ENCODE peak calls at places on chromosomes 16 and 17, in four cellular contexts. T is tibial nerve, U is IMR-90, K is right atrium auricular region. N is an unnamed sample.

GRCh38 chr16:77877712-77878111 is 89.3 kb downstream of the VAT1L start:
- DNase-seq in T (no peak), U (peak), K (no peak), N (peak)

GRCh38 chr17:2050871-2051387 is 4.0 kb upstream of the HIC1 start:
- DNase-seq in T (no peak), U (peak), K (no peak), N (peak)

GRCh38 chr17:60135951-60136666 is 13.7 kb upstream of the CA4 start:
- DNase-seq in T (no peak), U (no peak), K (no peak), N (no peak)

GRCh38 chr17:1145311-1145986 is 34.3 kb downstream of the ABR start:
- DNase-seq in T (no peak), U (no peak), K (no peak), N (no peak)

GRCh38 chr16:1989826-1990335 is at the start of gene SYNGR3:
- DNase-seq in T (no peak), U (no peak), K (no peak), N (no peak)

GRCh38 chr16:65510850-65511249 is 389.0 kb upstream of the CDH11 start:
- DNase-seq in T (no peak), U (peak), K (no peak), N (peak)

GRCh38 chr16:4752351-4753100 is 14.4 kb downstream of the ZNF500 start:
- DNase-seq in T (no peak), U (no peak), K (no peak), N (no peak)

GRCh38 chr16:14310519-14310991 is 239.4 kb downstream of the MRTFB start:
- DNase-seq in T (no peak), U (peak), K (no peak), N (peak)

GRCh38 chr17:31458829-31459228 is 67.4 kb downstream of the RAB11FIP4 start:
- DNase-seq in T (no peak), U (no peak), K (no peak), N (no peak)

GRCh38 chr16:14370736-14371234 is 259.3 kb downstream of the PARN start:
- DNase-seq in T (no peak), U (no peak), K (no peak), N (no peak)

GRCh38 chr16:89993971-89994370 is 25.3 kb downstream of the DBNDD1 start:
- DNase-seq in T (no peak), U (no peak), K (no peak), N (no peak)

GRCh38 chr16:65782537-65783290 is 583.8 kb upstream of the CDH5 start:
- DNase-seq in T (no peak), U (peak), K (peak), N (peak)

GRCh38 chr17:80103061-80103481 is 1.7 kb downstream of the GAA start:
- DNase-seq in T (no peak), U (no peak), K (no peak), N (no peak)

GRCh38 chr16:22685162-22685830 is 128.7 kb upstream of the HS3ST2 start:
- DNase-seq in T (peak), U (no peak), K (peak), N (peak)

GRCh38 chr16:15874745-15875314 is 13.6 kb downstream of the CEP20 start:
- DNase-seq in T (peak), U (peak), K (peak), N (peak)

GRCh38 chr16:85361441-85362118 is 249.3 kb upstream of the CIBAR2 start:
- DNase-seq in T (no peak), U (no peak), K (peak), N (peak)

GRCh38 chr16:73337897-73338296 is 290.0 kb upstream of the ZFHX3 start:
- DNase-seq in T (no peak), U (no peak), K (no peak), N (no peak)

GRCh38 chr16:24054649-24055560 is 201.2 kb upstream of the CACNG3 start:
- DNase-seq in T (no peak), U (no peak), K (no peak), N (no peak)

GRCh38 chr17:53090770-53091169 is 732.0 kb upstream of the KIF2B start:
- DNase-seq in T (no peak), U (no peak), K (no peak), N (no peak)

GRCh38 chr17:41419712-41420111 is 4.7 kb downstream of the KRT37 start:
- DNase-seq in T (no peak), U (no peak), K (no peak), N (no peak)

GRCh38 chr16:49590166-49590871 is 216.7 kb downstream of the C16orf78 start:
- DNase-seq in T (no peak), U (no peak), K (peak), N (no peak)

GRCh38 chr16:24685539-24686432 is 43.7 kb upstream of the TNRC6A start:
- DNase-seq in T (peak), U (peak), K (peak), N (peak)

GRCh38 chr16:85676466-85676865 is 12.3 kb downstream of the GINS2 start:
- DNase-seq in T (no peak), U (no peak), K (no peak), N (no peak)

GRCh38 chr16:79217375-79218011 is 383.0 kb downstream of the MAF start:
- DNase-seq in T (no peak), U (no peak), K (no peak), N (no peak)

GRCh38 chr17:41455236-41455635 is 11.9 kb downstream of the KRT32 start:
- DNase-seq in T (no peak), U (no peak), K (no peak), N (no peak)

GRCh38 chr17:48637323-48638260 is 11.4 kb upstream of the HOXB9 start:
- DNase-seq in T (no peak), U (peak), K (no peak), N (peak)

GRCh38 chr17:15657868-15658775 is 26.0 kb downstream of the TRIM16 start:
- DNase-seq in T (no peak), U (no peak), K (no peak), N (no peak)

GRCh38 chr17:77186141-77186604 is 45.4 kb downstream of the SEC14L1 start:
- DNase-seq in T (no peak), U (no peak), K (no peak), N (no peak)

GRCh38 chr17:64149196-64149595 is 19.3 kb upstream of the ERN1 start:
- DNase-seq in T (no peak), U (no peak), K (no peak), N (no peak)

GRCh38 chr17:64147110-64148016 is 17.4 kb upstream of the ERN1 start:
- DNase-seq in T (no peak), U (no peak), K (peak), N (peak)

GRCh38 chr17:64148017-64148631 is 18.2 kb upstream of the ERN1 start:
- DNase-seq in T (no peak), U (no peak), K (peak), N (no peak)

GRCh38 chr17:64150237-64151015 is 20.5 kb upstream of the ERN1 start:
- DNase-seq in T (no peak), U (no peak), K (peak), N (peak)

DNA sequence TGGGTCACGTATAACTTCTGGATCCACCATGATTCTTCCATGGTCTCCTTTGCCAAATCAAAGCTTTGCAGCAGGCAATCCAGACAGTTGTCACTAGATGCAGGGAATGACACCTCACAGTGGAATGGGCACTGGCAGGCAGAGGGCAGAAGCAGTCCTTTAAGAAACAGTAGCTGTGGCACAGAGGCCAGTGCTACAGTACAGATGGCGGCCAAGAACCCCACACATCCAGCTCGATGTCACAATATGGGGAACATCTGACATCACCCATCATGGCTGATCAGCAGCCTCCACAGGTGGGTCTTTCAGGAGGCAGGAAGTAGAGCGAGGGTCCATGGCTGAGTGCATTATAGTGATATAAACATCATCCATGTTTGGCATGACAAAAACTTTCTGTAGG is 18.8 kb upstream of the ERN1 start:
- DNase-seq in T (no peak), U (no peak), K (peak), N (no peak)
- TF ChIP-seq CTCF in T (no peak), U (no peak), K (no peak), N (no peak)

DNA sequence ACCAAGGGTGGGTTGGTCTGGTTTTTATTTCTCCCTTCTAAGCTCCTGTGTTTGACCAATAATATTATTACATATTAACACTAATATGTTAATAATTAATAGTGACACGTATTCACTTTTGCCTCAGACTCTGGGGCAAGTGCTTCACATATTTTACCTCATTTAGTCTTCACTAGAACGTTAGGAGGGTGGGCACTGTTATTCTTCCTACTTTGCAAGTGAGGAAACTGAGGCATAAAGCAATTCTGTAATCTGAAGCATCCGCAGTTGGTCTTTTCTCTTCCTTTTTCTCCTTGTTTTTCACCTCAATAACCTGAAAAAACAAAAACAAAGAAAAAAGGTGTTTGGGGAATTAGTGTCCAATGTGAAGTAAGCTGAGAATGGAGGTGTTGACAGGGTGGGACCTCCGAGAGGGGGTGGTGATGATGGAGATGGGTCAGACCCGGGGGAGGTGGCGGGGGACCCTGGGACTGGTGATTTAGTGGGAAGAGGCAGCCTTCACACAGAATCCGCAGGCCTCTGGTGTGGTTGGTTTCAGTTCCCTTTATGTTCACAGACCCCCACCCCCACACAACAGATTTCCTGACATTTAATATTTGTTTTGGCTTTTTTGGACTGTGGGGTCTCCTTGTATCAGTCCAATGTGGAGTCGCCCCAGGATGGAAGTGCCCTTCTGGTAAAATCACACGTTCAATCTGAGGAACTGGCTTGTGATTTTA is 3.7 kb downstream of the CDH1 start:
- DNase-seq in T (no peak), U (no peak), K (no peak), N (no peak)
- H3K4me3 ChIP-seq in T (no peak), U (no peak), K (no peak), N (no peak)

GRCh38 chr16:26137956-26138355 is 446.2 kb downstream of the HS3ST4 start:
- DNase-seq in T (no peak), U (no peak), K (no peak), N (no peak)
- TF ChIP-seq CTCF in T (no peak), U (no peak), K (no peak), N (no peak)

DNA sequence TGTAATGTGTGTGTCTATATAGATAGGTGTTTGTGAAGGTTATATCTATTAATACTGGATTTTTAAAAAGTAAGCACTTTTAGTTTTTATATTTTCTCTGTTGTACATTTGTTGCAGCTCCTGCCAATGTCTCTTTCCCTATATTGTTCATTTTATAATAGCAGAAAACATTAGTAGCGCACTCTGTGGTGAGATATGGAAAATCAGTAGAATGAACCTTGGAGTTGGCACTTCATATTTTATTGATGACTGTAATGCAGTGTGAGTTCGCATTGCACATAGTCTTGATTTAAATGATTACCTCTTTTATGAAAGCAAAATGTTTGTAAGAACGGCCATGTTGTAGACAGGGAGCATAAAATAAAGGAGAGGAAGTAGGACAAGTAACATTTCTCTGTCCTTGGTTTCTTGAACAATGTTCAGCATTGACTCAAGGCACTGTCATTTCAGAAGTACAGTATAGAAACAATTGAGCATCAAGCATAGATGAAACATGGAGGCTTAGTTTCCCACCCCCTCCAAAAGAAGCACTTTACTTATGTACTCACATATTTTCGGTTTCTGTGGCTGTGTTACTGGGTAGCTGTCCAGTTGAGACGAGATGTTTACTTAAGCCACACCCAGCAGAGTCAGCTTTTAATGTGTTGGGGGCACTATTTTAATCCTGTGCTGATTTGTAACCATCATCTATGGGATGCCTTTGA is 74.0 kb downstream of the TANC2 start:
- DNase-seq in T (no peak), U (peak), K (no peak), N (peak)
- H3K4me3 ChIP-seq in T (no peak), U (no peak), K (no peak), N (no peak)

GRCh38 chr17:76139801-76140660 is 1.0 kb downstream of the FOXJ1 start:
- DNase-seq in T (no peak), U (no peak), K (no peak), N (no peak)
- TF ChIP-seq CTCF in T (no peak), U (no peak), K (no peak), N (no peak)

DNA sequence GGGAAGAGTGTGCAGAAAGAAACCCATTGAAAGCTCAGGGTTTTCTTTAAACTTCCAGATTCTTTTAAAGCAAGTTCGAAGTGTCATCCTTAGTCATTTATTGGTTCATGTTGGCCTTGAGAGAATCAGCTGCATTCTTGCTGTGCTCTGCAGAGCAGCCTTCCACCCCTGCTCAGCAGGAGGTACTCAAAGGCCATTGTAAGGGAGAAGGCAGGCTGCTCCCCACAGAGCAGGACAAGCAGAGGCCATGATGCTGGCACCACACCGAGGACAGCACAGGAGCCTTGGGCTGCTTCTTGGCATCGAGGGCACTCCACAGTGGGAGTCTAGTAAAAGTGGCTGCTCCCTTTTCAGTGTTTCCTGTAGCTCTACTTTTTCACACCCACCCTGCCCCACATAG is 29.6 kb downstream of the NMT1 start:
- DNase-seq in T (no peak), U (peak), K (no peak), N (peak)
- H3K4me3 ChIP-seq in T (no peak), U (no peak), K (no peak), N (no peak)